ENCODE peak calls at places on chromosomes 2 and 18, in six cellular contexts. One of them, this sample, is unnamed.

GRCh38 chr2:187442378-187442777 is 5.7 kb downstream of the CALCRL start:
- DNase-seq in dorsolateral prefrontal cortex: no peak
- DNase-seq in AG04450: no peak
- DNase-seq in foreskin fibroblast: no peak
- DNase-seq in uterus: no peak
- DNase-seq in body of pancreas: no peak
- DNase-seq in this sample: no peak

GRCh38 chr2:227674485-227674884 is 7.9 kb downstream of the SCYGR5 start:
- DNase-seq in uterus: no peak
- DNase-seq in foreskin fibroblast: no peak
- DNase-seq in body of pancreas: no peak
- DNase-seq in dorsolateral prefrontal cortex: no peak
- DNase-seq in AG04450: no peak
- DNase-seq in this sample: no peak

GRCh38 chr18:457120-457519 is 43.4 kb downstream of the COLEC12 start:
- DNase-seq in AG04450: no peak
- DNase-seq in foreskin fibroblast: peak
- DNase-seq in dorsolateral prefrontal cortex: no peak
- DNase-seq in uterus: peak
- DNase-seq in body of pancreas: no peak
- DNase-seq in this sample: no peak

GRCh38 chr18:44937985-44938384 is 257.3 kb downstream of the SETBP1 start:
- DNase-seq in body of pancreas: no peak
- DNase-seq in AG04450: no peak
- DNase-seq in uterus: no peak
- DNase-seq in dorsolateral prefrontal cortex: no peak
- DNase-seq in foreskin fibroblast: no peak
- DNase-seq in this sample: no peak

GRCh38 chr2:238381341-238382130 is 45.2 kb upstream of the ASB1 start:
- DNase-seq in body of pancreas: no peak
- DNase-seq in dorsolateral prefrontal cortex: no peak
- DNase-seq in foreskin fibroblast: no peak
- DNase-seq in uterus: no peak
- DNase-seq in AG04450: no peak
- DNase-seq in this sample: no peak

GRCh38 chr2:172811027-172811426 is 75.4 kb downstream of the RAPGEF4 start:
- DNase-seq in dorsolateral prefrontal cortex: no peak
- DNase-seq in AG04450: no peak
- DNase-seq in foreskin fibroblast: peak
- DNase-seq in body of pancreas: no peak
- DNase-seq in uterus: no peak
- DNase-seq in this sample: no peak

GRCh38 chr18:9120796-9121195 is 15.8 kb upstream of the ANKRD12 start:
- DNase-seq in dorsolateral prefrontal cortex: no peak
- DNase-seq in uterus: no peak
- DNase-seq in body of pancreas: no peak
- DNase-seq in AG04450: no peak
- DNase-seq in foreskin fibroblast: no peak
- DNase-seq in this sample: no peak

GRCh38 chr2:158994920-158995676 is 26.7 kb downstream of the TANC1 start:
- DNase-seq in body of pancreas: no peak
- DNase-seq in foreskin fibroblast: no peak
- DNase-seq in uterus: no peak
- DNase-seq in dorsolateral prefrontal cortex: no peak
- DNase-seq in AG04450: no peak
- DNase-seq in this sample: no peak

GRCh38 chr2:23604731-23605130 is 219.8 kb downstream of the KLHL29 start:
- DNase-seq in dorsolateral prefrontal cortex: no peak
- DNase-seq in foreskin fibroblast: no peak
- DNase-seq in AG04450: no peak
- DNase-seq in uterus: no peak
- DNase-seq in body of pancreas: no peak
- DNase-seq in this sample: no peak

GRCh38 chr2:240745456-240745855 is 53.8 kb downstream of the AQP12A start:
- DNase-seq in dorsolateral prefrontal cortex: no peak
- DNase-seq in foreskin fibroblast: no peak
- DNase-seq in body of pancreas: no peak
- DNase-seq in uterus: no peak
- DNase-seq in AG04450: no peak
- DNase-seq in this sample: no peak

GRCh38 chr2:25582079-25582830 is 91.1 kb downstream of the DTNB start:
- DNase-seq in foreskin fibroblast: no peak
- DNase-seq in dorsolateral prefrontal cortex: no peak
- DNase-seq in body of pancreas: no peak
- DNase-seq in uterus: no peak
- DNase-seq in AG04450: no peak
- DNase-seq in this sample: no peak

GRCh38 chr18:10912790-10913560 is 236.4 kb downstream of the PIEZO2 start:
- DNase-seq in body of pancreas: no peak
- DNase-seq in foreskin fibroblast: no peak
- DNase-seq in AG04450: no peak
- DNase-seq in dorsolateral prefrontal cortex: no peak
- DNase-seq in uterus: no peak
- DNase-seq in this sample: no peak

GRCh38 chr2:168212167-168212566 is 35.2 kb downstream of the STK39 start:
- DNase-seq in foreskin fibroblast: no peak
- DNase-seq in dorsolateral prefrontal cortex: no peak
- DNase-seq in AG04450: no peak
- DNase-seq in body of pancreas: no peak
- DNase-seq in uterus: no peak
- DNase-seq in this sample: no peak

GRCh38 chr2:168211664-168212163 is 35.7 kb downstream of the STK39 start:
- DNase-seq in AG04450: no peak
- DNase-seq in dorsolateral prefrontal cortex: no peak
- DNase-seq in uterus: no peak
- DNase-seq in foreskin fibroblast: no peak
- DNase-seq in body of pancreas: no peak
- DNase-seq in this sample: no peak

GRCh38 chr2:168208652-168209051 is 38.7 kb downstream of the STK39 start:
- DNase-seq in foreskin fibroblast: no peak
- DNase-seq in dorsolateral prefrontal cortex: no peak
- DNase-seq in uterus: no peak
- DNase-seq in body of pancreas: no peak
- DNase-seq in AG04450: no peak
- DNase-seq in this sample: no peak

GRCh38 chr2:168210898-168211570 is 36.4 kb downstream of the STK39 start:
- DNase-seq in uterus: no peak
- DNase-seq in AG04450: peak
- DNase-seq in body of pancreas: no peak
- DNase-seq in dorsolateral prefrontal cortex: no peak
- DNase-seq in foreskin fibroblast: peak
- DNase-seq in this sample: peak

DNA sequence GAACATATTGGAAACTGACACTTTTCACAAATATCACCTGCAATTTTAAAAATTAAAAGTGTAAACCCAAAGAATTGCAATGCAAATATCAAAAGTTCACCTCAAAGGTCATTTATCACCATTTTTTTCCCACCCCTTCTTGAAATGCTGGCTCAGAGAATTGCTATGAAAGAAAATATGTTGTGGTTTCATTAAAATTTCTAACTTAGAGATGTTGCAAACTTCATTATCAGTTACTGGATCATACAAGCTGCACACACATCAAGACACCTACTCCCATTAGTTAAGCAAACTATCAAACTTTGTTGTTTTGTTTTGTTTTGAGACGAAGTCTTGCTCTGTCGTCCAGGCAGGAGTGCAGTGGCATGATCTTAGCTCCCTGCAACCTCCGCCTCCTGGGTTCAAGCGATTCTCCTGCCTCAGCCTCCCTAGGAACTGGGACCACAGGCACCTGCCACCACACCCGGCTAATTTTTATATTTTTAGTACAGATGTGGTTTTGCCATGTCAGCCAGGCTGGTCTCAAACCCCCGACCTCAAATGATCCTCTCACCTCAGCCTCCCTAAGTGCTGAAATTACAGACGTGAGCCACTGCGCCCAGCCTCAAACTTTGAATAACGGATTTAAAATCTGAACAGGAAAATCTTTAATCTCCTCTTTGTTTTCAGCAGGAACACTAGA is 37.0 kb downstream of the STK39 start:
- DNase-seq in dorsolateral prefrontal cortex: no peak
- DNase-seq in body of pancreas: no peak
- DNase-seq in uterus: no peak
- DNase-seq in foreskin fibroblast: no peak
- DNase-seq in AG04450: no peak
- DNase-seq in this sample: no peak
- H3K4me3 ChIP-seq in dorsolateral prefrontal cortex: no peak
- H3K4me3 ChIP-seq in body of pancreas: no peak
- H3K4me3 ChIP-seq in uterus: no peak
- H3K4me3 ChIP-seq in foreskin fibroblast: no peak
- H3K4me3 ChIP-seq in AG04450: no peak
- H3K4me3 ChIP-seq in this sample: no peak

GRCh38 chr18:22171263-22171838 is 2.0 kb downstream of the GATA6 start:
- DNase-seq in foreskin fibroblast: no peak
- DNase-seq in dorsolateral prefrontal cortex: no peak
- DNase-seq in AG04450: no peak
- DNase-seq in body of pancreas: peak
- DNase-seq in uterus: no peak
- DNase-seq in this sample: no peak

GRCh38 chr18:22173928-22174301 is 4.5 kb downstream of the GATA6 start:
- DNase-seq in dorsolateral prefrontal cortex: no peak
- DNase-seq in body of pancreas: no peak
- DNase-seq in foreskin fibroblast: no peak
- DNase-seq in uterus: no peak
- DNase-seq in AG04450: no peak
- DNase-seq in this sample: no peak

GRCh38 chr18:22173221-22173927 is 4.0 kb downstream of the GATA6 start:
- DNase-seq in AG04450: no peak
- DNase-seq in body of pancreas: no peak
- DNase-seq in dorsolateral prefrontal cortex: no peak
- DNase-seq in foreskin fibroblast: no peak
- DNase-seq in uterus: no peak
- DNase-seq in this sample: no peak

GRCh38 chr18:22171839-22172582 is 2.6 kb downstream of the GATA6 start:
- DNase-seq in uterus: peak
- DNase-seq in AG04450: no peak
- DNase-seq in foreskin fibroblast: no peak
- DNase-seq in body of pancreas: peak
- DNase-seq in dorsolateral prefrontal cortex: no peak
- DNase-seq in this sample: no peak

GRCh38 chr18:22172594-22173049 is 3.2 kb downstream of the GATA6 start:
- DNase-seq in AG04450: no peak
- DNase-seq in body of pancreas: peak
- DNase-seq in foreskin fibroblast: no peak
- DNase-seq in uterus: no peak
- DNase-seq in dorsolateral prefrontal cortex: no peak
- DNase-seq in this sample: no peak
- H3K4me3 ChIP-seq in AG04450: peak
- H3K4me3 ChIP-seq in body of pancreas: peak
- H3K4me3 ChIP-seq in foreskin fibroblast: no peak
- H3K4me3 ChIP-seq in uterus: peak
- H3K4me3 ChIP-seq in dorsolateral prefrontal cortex: no peak
- H3K4me3 ChIP-seq in this sample: no peak

GRCh38 chr18:62596145-62597005 is 73.5 kb downstream of the ZCCHC2 start:
- DNase-seq in foreskin fibroblast: peak
- DNase-seq in body of pancreas: no peak
- DNase-seq in dorsolateral prefrontal cortex: no peak
- DNase-seq in uterus: no peak
- DNase-seq in AG04450: no peak
- DNase-seq in this sample: no peak
- H3K4me3 ChIP-seq in foreskin fibroblast: peak
- H3K4me3 ChIP-seq in body of pancreas: no peak
- H3K4me3 ChIP-seq in dorsolateral prefrontal cortex: peak
- H3K4me3 ChIP-seq in uterus: peak
- H3K4me3 ChIP-seq in AG04450: peak
- H3K4me3 ChIP-seq in this sample: peak

DNA sequence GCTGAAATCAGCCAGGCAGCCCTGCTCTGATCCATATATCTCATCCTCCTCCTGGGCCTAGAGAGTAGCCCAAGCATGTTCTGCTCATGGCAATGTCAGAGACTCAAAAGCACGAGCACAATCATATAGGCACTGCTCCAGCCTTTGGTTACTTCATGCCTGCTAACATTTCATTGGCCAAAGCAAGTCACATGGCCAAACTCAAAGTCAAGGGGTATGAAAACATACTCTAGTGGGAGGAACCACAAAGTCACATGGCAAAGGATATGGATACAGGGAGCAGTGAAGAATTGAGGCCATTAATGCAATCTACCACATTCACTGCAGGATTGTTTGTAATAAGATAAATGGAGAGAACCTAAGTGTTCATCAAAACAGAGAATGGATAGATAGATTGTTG is 87.8 kb upstream of the SPATS2L start:
- DNase-seq in uterus: no peak
- DNase-seq in dorsolateral prefrontal cortex: no peak
- DNase-seq in AG04450: no peak
- DNase-seq in foreskin fibroblast: no peak
- DNase-seq in body of pancreas: no peak
- DNase-seq in this sample: no peak
- H3K4me3 ChIP-seq in uterus: no peak
- H3K4me3 ChIP-seq in dorsolateral prefrontal cortex: no peak
- H3K4me3 ChIP-seq in AG04450: no peak
- H3K4me3 ChIP-seq in foreskin fibroblast: no peak
- H3K4me3 ChIP-seq in body of pancreas: no peak
- H3K4me3 ChIP-seq in this sample: no peak